ENCODE peak calls at places on chromosomes 7 and 10, in seven cellular contexts. U, E, H, Z, M, B and Y are unnamed samples. For H3K4me1, the result is how much of the 10 kb centered on the place peaks cover.

GRCh38 chr10:124727389-124727960 is 16.7 kb downstream of the FAM53B start:
- DNase-seq in U (no peak), E (no peak), H (no peak), Z (peak), M (peak), B (no peak), Y (peak)

GRCh38 chr7:10412426-10413019 is 561.1 kb upstream of the PHF14 start:
- DNase-seq in U (no peak), E (no peak), H (no peak), Z (no peak), M (peak), B (peak), Y (no peak)

GRCh38 chr10:133309720-133310398 is 1.1 kb downstream of the ZNF511 start:
- DNase-seq in U (peak), E (peak), H (no peak), Z (peak), M (peak), B (no peak), Y (peak)

GRCh38 chr7:125299366-125299765 is 369.7 kb upstream of the POT1 start:
- DNase-seq in U (no peak), E (no peak), H (no peak), Z (no peak), M (no peak), B (no peak), Y (no peak)

GRCh38 chr7:5420108-5420840 is 3.4 kb downstream of the TNRC18 start:
- DNase-seq in U (peak), E (peak), H (peak), Z (no peak), M (peak), B (peak), Y (peak)

GRCh38 chr10:4130685-4131084 is 345.7 kb upstream of the KLF6 start:
- DNase-seq in U (no peak), E (no peak), H (no peak), Z (no peak), M (no peak), B (no peak), Y (no peak)

GRCh38 chr7:127957886-127958285 is 73.4 kb downstream of the LRRC4 start:
- DNase-seq in U (no peak), E (no peak), H (no peak), Z (no peak), M (no peak), B (no peak), Y (no peak)

GRCh38 chr10:64396105-64396504 is 874.9 kb downstream of the REEP3 start:
- DNase-seq in U (no peak), E (no peak), H (no peak), Z (no peak), M (no peak), B (peak), Y (no peak)

GRCh38 chr7:122618603-122619189 is 80.2 kb downstream of the RNF133 start:
- DNase-seq in U (no peak), E (no peak), H (no peak), Z (no peak), M (no peak), B (no peak), Y (no peak)

GRCh38 chr10:122648599-122649428 is 50.8 kb downstream of the C10orf120 start:
- DNase-seq in U (peak), E (peak), H (peak), Z (peak), M (peak), B (peak), Y (peak)

GRCh38 chr10:3077940-3078630 is 10.7 kb downstream of the PFKP start:
- DNase-seq in U (no peak), E (no peak), H (no peak), Z (peak), M (no peak), B (no peak), Y (no peak)

GRCh38 chr7:118245267-118246040 is 20.9 kb downstream of the ANKRD7 start:
- DNase-seq in U (no peak), E (no peak), H (no peak), Z (no peak), M (no peak), B (peak), Y (no peak)

GRCh38 chr7:146740039-146740438 is 623.4 kb downstream of the CNTNAP2 start:
- DNase-seq in U (no peak), E (no peak), H (no peak), Z (no peak), M (no peak), B (no peak), Y (no peak)

GRCh38 chr7:155493744-155494538 is 36.0 kb downstream of the EN2 start:
- DNase-seq in U (no peak), E (no peak), H (no peak), Z (no peak), M (no peak), B (no peak), Y (no peak)

GRCh38 chr7:87574630-87575029 is 26.1 kb downstream of the ABCB1 start:
- DNase-seq in U (no peak), E (no peak), H (no peak), Z (no peak), M (no peak), B (peak), Y (no peak)

GRCh38 chr7:131882321-131882720 is 325.9 kb upstream of the PODXL start:
- DNase-seq in U (no peak), E (no peak), H (no peak), Z (no peak), M (no peak), B (no peak), Y (no peak)

GRCh38 chr7:112104153-112104552 is 102.0 kb downstream of the DOCK4 start:
- DNase-seq in U (no peak), E (no peak), H (no peak), Z (no peak), M (no peak), B (no peak), Y (no peak)

GRCh38 chr7:25395976-25396375 is 167.7 kb upstream of the NPVF start:
- DNase-seq in U (no peak), E (no peak), H (no peak), Z (no peak), M (no peak), B (no peak), Y (no peak)

GRCh38 chr7:155466814-155467675 is 9.1 kb downstream of the EN2 start:
- DNase-seq in U (no peak), E (no peak), H (no peak), Z (no peak), M (no peak), B (peak), Y (no peak)

GRCh38 chr10:11298116-11298515 is 280.4 kb downstream of the CELF2 start:
- DNase-seq in U (no peak), E (no peak), H (no peak), Z (no peak), M (no peak), B (peak), Y (no peak)

GRCh38 chr7:132869166-132869861 is 212.6 kb downstream of the CHCHD3 start:
- DNase-seq in U (no peak), E (no peak), H (no peak), Z (no peak), M (no peak), B (peak), Y (no peak)

GRCh38 chr7:42480304-42480665 is 243.3 kb upstream of the GLI3 start:
- DNase-seq in U (no peak), E (no peak), H (no peak), Z (no peak), M (no peak), B (no peak), Y (no peak)

GRCh38 chr10:110629680-110630191 is 14.4 kb upstream of the RBM20 start:
- DNase-seq in U (no peak), E (no peak), H (no peak), Z (no peak), M (no peak), B (peak), Y (peak)

GRCh38 chr7:107396990-107397389 is 72.9 kb upstream of the GPR22 start:
- DNase-seq in U (no peak), E (no peak), H (no peak), Z (no peak), M (no peak), B (no peak), Y (no peak)

GRCh38 chr10:13528875-13529713 is at the start of gene BEND7:
- DNase-seq in U (no peak), E (peak), H (peak), Z (peak), M (peak), B (peak), Y (peak)

GRCh38 chr10:10967502-10967901 is 50.2 kb upstream of the CELF2 start:
- DNase-seq in U (no peak), E (no peak), H (no peak), Z (no peak), M (no peak), B (no peak), Y (no peak)

GRCh38 chr7:77985232-77985973 is 186.8 kb downstream of the PHTF2 start:
- DNase-seq in U (no peak), E (no peak), H (no peak), Z (no peak), M (no peak), B (no peak), Y (no peak)

GRCh38 chr7:123538189-123538714 is 3.9 kb upstream of the IQUB start:
- DNase-seq in U (no peak), E (no peak), H (no peak), Z (no peak), M (no peak), B (peak), Y (no peak)

GRCh38 chr10:93456480-93456879 is 25.7 kb downstream of the MYOF start:
- DNase-seq in U (no peak), E (no peak), H (no peak), Z (no peak), M (no peak), B (peak), Y (no peak)

DNA sequence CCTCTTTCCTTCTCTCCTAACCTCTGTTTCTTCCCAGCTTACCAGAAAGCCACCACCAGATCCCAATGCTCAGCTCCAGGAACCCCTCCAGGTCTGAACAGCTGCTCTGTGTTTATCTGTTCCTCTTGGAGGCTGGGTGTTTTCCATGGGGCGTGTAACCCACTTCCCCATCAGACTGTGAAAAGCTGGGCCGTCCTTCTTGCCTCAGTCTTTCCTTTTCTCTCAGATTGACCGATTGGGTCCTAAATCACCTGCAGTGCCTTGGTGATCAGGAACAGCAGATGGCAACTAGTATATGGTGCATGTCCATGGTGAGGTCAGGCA is 4.8 kb downstream of the SH3PXD2A start:
- DNase-seq in U (no peak), E (no peak), H (no peak), Z (no peak), M (no peak), B (no peak), Y (peak)
- H3K4me1 ChIP-seq in U (under half), E (half or more), H (half or more), Z (half or more), M (under half), B (half or more), Y (half or more)

DNA sequence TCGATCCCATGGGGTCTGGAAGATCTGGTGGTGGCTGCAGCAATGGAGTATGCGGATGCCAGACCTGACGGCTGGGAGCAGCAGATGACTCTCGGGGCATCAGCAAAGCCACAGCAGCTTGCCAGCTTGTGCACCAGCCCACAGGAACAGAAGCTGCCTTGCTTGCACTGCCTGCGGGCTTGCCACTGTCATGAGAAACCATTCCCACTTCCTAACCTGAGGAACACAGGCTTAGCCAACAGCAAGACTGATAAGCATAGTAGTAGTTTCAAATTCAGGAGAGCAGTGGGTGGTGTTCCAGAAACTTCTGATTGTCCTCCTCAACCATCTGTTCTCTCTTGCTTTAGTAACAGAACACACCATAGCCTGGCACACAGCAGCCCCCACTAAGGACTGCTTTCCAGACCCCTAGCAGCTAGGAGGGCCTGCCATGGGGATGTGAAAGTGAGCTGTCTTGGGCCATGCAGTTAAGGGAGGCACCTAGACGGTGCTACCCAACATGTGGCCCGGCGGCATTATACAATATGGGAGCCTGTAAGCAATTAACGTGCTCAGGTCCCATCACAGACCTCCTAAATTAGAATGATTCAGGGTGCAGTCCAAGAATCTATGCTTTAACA is 7.3 kb downstream of the ANXA11 start:
- DNase-seq in U (no peak), E (peak), H (peak), Z (no peak), M (no peak), B (no peak), Y (peak)
- H3K4me1 ChIP-seq in U (half or more), E (half or more), H (half or more), Z (half or more), M (under half), B (half or more), Y (half or more)

DNA sequence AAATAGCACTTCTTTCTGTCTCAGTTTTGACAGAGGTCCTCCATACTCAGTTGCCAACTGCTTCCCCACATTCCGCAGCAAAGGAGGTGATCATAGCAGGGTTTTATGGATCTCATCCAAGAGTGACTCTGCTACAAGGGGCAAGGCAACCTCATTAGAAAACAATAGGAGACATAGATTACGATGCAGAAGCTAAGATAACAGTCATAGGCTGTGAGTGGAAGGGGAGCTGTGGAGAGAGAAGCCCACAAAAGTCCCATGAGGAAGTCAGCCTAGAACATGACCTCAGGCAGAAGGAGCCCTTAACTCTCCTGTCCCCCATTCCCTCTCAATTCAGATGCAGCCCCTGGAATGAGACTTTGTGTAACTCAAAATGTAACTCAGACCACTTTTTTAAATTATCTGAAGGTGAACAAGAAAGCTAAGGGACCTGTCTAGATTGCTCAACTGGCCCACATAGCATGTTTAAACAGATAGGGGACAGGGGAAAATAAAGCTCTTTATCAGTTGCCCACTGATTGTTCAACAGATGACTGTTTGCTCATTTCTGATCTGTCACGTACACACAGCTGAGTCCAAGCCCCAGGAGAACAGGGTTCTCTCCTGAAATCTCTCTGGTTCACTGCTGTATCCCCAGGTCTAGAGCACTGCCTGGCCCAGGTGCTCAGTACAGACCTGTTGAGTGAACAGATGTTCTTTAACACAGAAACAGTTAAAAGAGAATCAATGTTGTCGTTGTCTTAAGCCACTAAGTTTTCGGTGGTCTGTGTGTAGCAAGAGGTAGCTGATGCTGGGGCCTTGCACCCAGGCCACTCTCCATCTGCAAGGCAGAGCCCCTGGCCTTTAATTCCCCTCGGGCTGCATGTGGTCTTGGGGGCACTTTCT is 1.5 kb upstream of the NCOA4 start:
- DNase-seq in U (no peak), E (no peak), H (no peak), Z (no peak), M (no peak), B (no peak), Y (no peak)
- H3K4me1 ChIP-seq in U (under half), E (under half), H (under half), Z (under half), M (under half), B (under half), Y (under half)

DNA sequence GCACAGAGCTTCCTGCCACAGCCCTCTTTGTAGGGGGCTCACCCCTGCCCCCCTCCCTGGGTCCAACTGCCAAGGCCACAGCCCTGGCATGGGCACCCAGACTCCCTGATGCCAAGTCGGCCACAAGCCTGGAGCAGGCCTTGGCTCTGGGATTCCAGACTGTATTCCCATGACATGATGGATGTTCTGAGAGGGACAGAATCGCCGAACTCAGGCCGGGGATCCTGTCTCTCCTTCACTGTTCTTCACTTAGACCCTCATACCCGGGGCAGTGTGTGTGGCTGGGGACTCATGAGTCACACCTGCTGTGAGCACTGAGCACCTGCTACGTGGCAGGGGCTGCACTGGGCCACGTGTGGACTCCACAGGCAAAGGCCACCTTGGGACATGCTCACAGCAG is 7.9 kb downstream of the CALML5 start:
- DNase-seq in U (no peak), E (no peak), H (no peak), Z (no peak), M (no peak), B (no peak), Y (no peak)
- H3K4me1 ChIP-seq in U (under half), E (under half), H (under half), Z (under half), M (under half), B (under half), Y (under half)

DNA sequence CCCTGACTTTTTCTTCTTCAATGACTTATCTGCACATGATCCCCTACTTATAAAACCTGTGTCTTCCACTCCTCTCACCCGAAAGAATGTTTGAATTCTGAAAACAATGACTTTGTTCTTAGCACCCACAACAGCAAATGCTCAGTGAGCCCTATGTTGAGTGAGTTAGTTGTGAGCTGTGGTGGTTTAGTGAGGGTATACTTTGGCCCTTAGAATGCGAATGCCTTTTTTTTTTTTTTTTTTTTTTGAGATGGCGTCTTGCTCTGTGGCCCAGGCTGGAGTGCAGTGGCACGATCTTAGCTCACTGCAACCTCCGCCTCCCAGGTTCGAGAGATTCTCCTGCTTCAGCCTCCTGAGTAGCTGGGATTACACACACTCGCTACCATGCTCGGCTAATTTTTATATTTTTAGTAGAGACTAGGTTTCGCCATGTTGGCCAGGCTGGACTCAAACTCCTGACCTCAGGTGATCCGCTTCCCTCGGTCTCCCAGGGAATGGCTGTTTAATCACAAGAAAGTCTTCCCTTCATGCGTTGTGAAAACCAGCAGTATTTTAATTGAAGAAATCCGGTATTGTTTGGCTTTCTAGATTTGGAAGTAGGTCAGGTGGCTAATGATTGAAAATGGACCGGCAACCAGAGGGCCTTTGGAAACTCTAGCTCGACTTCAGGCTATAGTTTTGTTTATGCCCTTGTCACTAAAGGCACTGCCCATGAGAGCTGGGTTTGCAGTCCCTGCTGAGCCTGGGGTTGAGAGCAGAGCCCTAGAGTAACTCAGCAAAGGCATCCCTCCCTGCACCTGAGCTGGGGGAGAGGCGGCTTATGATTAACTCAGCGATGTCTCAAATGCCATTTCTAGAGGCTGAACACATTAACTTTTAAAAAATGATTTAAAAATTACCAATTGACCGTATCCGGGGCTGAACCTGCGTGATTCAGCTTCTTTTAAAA is 41.3 kb downstream of the CUX1 start:
- DNase-seq in U (no peak), E (no peak), H (no peak), Z (no peak), M (no peak), B (no peak), Y (no peak)
- H3K4me1 ChIP-seq in U (under half), E (half or more), H (half or more), Z (under half), M (under half), B (under half), Y (under half)

GRCh38 chr7:92748509-92748908 is 87.9 kb downstream of the CDK6 start:
- DNase-seq in U (no peak), E (no peak), H (no peak), Z (no peak), M (no peak), B (no peak), Y (no peak)

GRCh38 chr7:92747041-92747835 is 89.1 kb downstream of the CDK6 start:
- DNase-seq in U (no peak), E (no peak), H (no peak), Z (no peak), M (no peak), B (peak), Y (no peak)

GRCh38 chr7:92749327-92749730 is 87.0 kb downstream of the CDK6 start:
- DNase-seq in U (no peak), E (no peak), H (no peak), Z (no peak), M (no peak), B (peak), Y (no peak)

GRCh38 chr7:92742186-92742585 is 94.2 kb downstream of the CDK6 start:
- DNase-seq in U (no peak), E (no peak), H (no peak), Z (no peak), M (no peak), B (no peak), Y (no peak)

GRCh38 chr7:92745241-92745640 is 91.1 kb downstream of the CDK6 start:
- DNase-seq in U (no peak), E (no peak), H (no peak), Z (no peak), M (no peak), B (no peak), Y (no peak)
- H3K4me1 ChIP-seq in U (under half), E (under half), H (under half), Z (under half), M (under half), B (under half), Y (under half)

DNA sequence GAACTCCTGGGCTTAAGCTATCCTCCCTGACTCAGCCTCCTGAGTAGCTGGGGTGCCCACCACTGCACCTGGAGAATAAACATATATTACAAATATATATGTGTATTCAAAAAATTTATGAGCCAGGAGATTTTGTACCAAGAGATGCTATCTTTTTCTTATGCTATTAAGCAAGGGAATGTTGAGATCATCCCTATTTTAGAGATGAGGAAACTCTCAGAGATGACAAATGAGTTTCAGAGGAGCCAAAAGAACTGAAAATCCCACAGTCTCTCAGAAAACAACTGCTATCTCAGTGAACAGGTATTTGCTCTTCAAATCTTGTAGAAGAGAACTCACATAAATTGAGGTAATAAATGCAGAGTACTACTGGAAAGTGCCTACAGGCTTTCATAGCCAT is 29.6 kb upstream of the ANAPC16 start:
- DNase-seq in U (no peak), E (no peak), H (no peak), Z (no peak), M (no peak), B (peak), Y (no peak)
- H3K4me1 ChIP-seq in U (under half), E (under half), H (under half), Z (under half), M (under half), B (under half), Y (under half)

GRCh38 chr7:143250822-143251221 is 12.4 kb upstream of the GSTK1 start:
- DNase-seq in U (no peak), E (no peak), H (no peak), Z (no peak), M (no peak), B (no peak), Y (no peak)
- H3K4me1 ChIP-seq in U (under half), E (under half), H (under half), Z (under half), M (under half), B (under half), Y (under half)